ENCODE peak calls at places on chromosomes 4 and X, in seven cellular contexts. N, S, W, L, Z, G and D are unnamed samples.

GRCh38 chr4:11397146-11397545 is 31.5 kb downstream of the HS3ST1 start:
- DNase-seq in L (no peak), N (no peak), Z (no peak), S (no peak), W (no peak), G (no peak), D (no peak)

GRCh38 chrX:35561985-35562384 is 236.2 kb upstream of the MAGEB16 start:
- DNase-seq in W (no peak), S (no peak), N (no peak), G (no peak), L (no peak), Z (no peak), D (no peak)

GRCh38 chrX:9611436-9612145 is 146.7 kb downstream of the TBL1X start:
- DNase-seq in G (no peak), N (peak; percentile 12), S (no peak), Z (no peak), L (peak; percentile 50), W (no peak), D (no peak)

GRCh38 chr4:6939761-6940743 is 30.4 kb downstream of the TBC1D14 start:
- DNase-seq in G (no peak), S (no peak), L (no peak), N (no peak), Z (no peak), W (peak; percentile 61), D (no peak)

GRCh38 chr4:53147711-53148110 is 218.2 kb downstream of the SCFD2 start:
- DNase-seq in N (no peak), S (no peak), G (peak; percentile 41), W (no peak), L (no peak), Z (no peak), D (no peak)

GRCh38 chrX:46597774-46598173 is 24.2 kb downstream of the CHST7 start:
- DNase-seq in Z (no peak), N (no peak), W (no peak), G (no peak), S (no peak), L (no peak), D (no peak)

GRCh38 chrX:95057341-95057740 is 1383.3 kb downstream of the FAM133A start:
- DNase-seq in W (no peak), N (peak; percentile 49), L (no peak), Z (peak; percentile 9), G (no peak), S (no peak), D (no peak)

GRCh38 chr4:3399277-3400194 is 42.2 kb upstream of the HGFAC start:
- DNase-seq in G (peak; percentile 50), W (no peak), S (peak; percentile 54), N (peak; percentile 33), L (no peak), Z (peak; percentile 47), D (no peak)

GRCh38 chrX:109036624-109037023 is 300.3 kb upstream of the IRS4 start:
- DNase-seq in L (no peak), W (no peak), N (no peak), Z (no peak), G (no peak), S (no peak), D (no peak)

GRCh38 chr4:23269583-23269982 is 576.8 kb downstream of the GBA3 start:
- DNase-seq in S (no peak), N (no peak), Z (no peak), L (no peak), G (peak; percentile 77), W (no peak), D (no peak)

GRCh38 chr4:147509386-147509785 is 28.5 kb downstream of the EDNRA start:
- DNase-seq in N (no peak), Z (peak; percentile 63), L (no peak), G (no peak), W (peak; percentile 59), S (no peak), D (no peak)

GRCh38 chr4:80362578-80363181 is 27.1 kb downstream of the CFAP299 start:
- DNase-seq in N (peak; percentile 6), W (peak; percentile 89), Z (peak; percentile 64), L (no peak), G (peak; percentile 58), S (no peak), D (no peak)

GRCh38 chrX:39757971-39758370 is 339.8 kb downstream of the BCOR start:
- DNase-seq in N (peak; percentile 92), G (no peak), Z (peak; percentile 33), W (no peak), L (no peak), S (no peak), D (no peak)

GRCh38 chrX:25131055-25131454 is 115.3 kb upstream of the ARX start:
- DNase-seq in Z (peak; percentile 0), L (no peak), N (no peak), W (no peak), G (no peak), S (no peak), D (no peak)

GRCh38 chr4:60562353-60562752 is 637.8 kb upstream of the ADGRL3 start:
- DNase-seq in N (no peak), G (no peak), Z (no peak), S (no peak), W (no peak), L (no peak), D (no peak)

GRCh38 chr4:25896782-25897539 is 17.1 kb upstream of the SMIM20 start:
- DNase-seq in L (no peak), Z (no peak), N (no peak), S (no peak), W (no peak), G (no peak), D (no peak)

GRCh38 chrX:5936438-5936837 is 292.2 kb downstream of the NLGN4X start:
- DNase-seq in Z (no peak), L (no peak), W (no peak), S (peak; percentile 14), G (no peak), N (peak; percentile 56), D (no peak)

GRCh38 chr4:8728536-8729407 is 136.2 kb downstream of the CPZ start:
- DNase-seq in W (peak; percentile 30), G (no peak), S (no peak), L (no peak), N (no peak), Z (no peak), D (peak; percentile 72)

GRCh38 chr4:113958766-113959540 is 20.5 kb downstream of the ARSJ start:
- DNase-seq in G (peak; percentile 97), Z (peak; percentile 96), L (peak; percentile 97), S (no peak), W (no peak), N (peak; percentile 95), D (no peak)

GRCh38 chr4:122666527-122667245 is 45.8 kb upstream of the IL21 start:
- DNase-seq in W (no peak), N (peak; percentile 96), L (peak; percentile 88), Z (peak; percentile 94), S (no peak), G (peak; percentile 97), D (no peak)

GRCh38 chr4:110854021-110854678 is 231.3 kb upstream of the PITX2 start:
- DNase-seq in N (peak; percentile 91), Z (peak; percentile 47), S (no peak), G (peak; percentile 89), W (no peak), L (peak; percentile 64), D (no peak)

GRCh38 chr4:140312101-140312500 is 61.3 kb upstream of the SCOC start:
- DNase-seq in Z (no peak), G (no peak), S (no peak), W (no peak), L (no peak), N (no peak), D (no peak)

GRCh38 chrX:13899607-13900006 is 82.7 kb upstream of the GPM6B start:
- DNase-seq in W (no peak), G (peak; percentile 92), S (no peak), L (peak; percentile 33), N (peak; percentile 86), Z (peak; percentile 72), D (no peak)

GRCh38 chr4:171954650-171955049 is 141.4 kb downstream of the GALNTL6 start:
- DNase-seq in S (no peak), N (no peak), G (no peak), W (no peak), Z (peak; percentile 33), L (no peak), D (no peak)

GRCh38 chr4:26124753-26125236 is 196.0 kb upstream of the RBPJ start:
- DNase-seq in N (no peak), L (peak; percentile 43), W (no peak), S (no peak), Z (no peak), G (peak; percentile 73), D (no peak)

GRCh38 chr4:145888393-145888792 is 50.2 kb downstream of the ZNF827 start:
- DNase-seq in Z (no peak), G (no peak), N (no peak), W (peak; percentile 76), L (no peak), S (no peak), D (no peak)
- TF ChIP-seq CTCF in Z (peak; percentile 24), G (peak; percentile 20), N (no peak), W (peak; percentile 71), L (peak; percentile 7), S (no peak), D (no peak)

GRCh38 chr4:83093060-83093640 is 21.4 kb downstream of the PLAC8 start:
- DNase-seq in L (no peak), Z (no peak), G (no peak), W (peak; percentile 81), S (no peak), N (no peak), D (no peak)
- TF ChIP-seq CTCF in L (no peak), Z (no peak), G (no peak), W (peak; percentile 56), S (no peak), N (no peak), D (no peak)

DNA sequence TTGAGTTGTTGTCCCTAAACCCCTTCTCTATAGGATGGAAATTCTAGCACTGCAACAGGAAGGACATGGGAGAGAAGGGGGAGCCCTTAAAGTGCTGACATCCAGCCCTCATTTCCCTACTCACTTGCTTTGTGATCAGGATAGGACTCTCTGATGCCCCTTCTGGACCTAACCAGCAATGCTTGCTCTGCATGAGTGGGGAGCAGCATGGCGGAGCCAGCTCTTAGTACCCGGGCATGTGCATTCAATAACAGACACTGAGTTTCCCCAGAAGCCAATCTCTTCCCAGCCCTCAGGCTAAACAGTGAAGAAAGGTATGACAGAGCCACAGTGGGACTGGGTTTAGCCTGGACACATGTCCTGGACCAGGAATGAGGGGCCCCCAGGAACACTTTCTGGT is 14.0 kb downstream of the SOD3 start:
- DNase-seq in L (no peak), S (no peak), G (no peak), Z (peak; percentile 17), W (peak; percentile 75), N (no peak), D (no peak)
- TF ChIP-seq CTCF in L (peak; percentile 35), S (no peak), G (peak; percentile 12), Z (peak; percentile 39), W (peak; percentile 70), N (no peak), D (peak; percentile 32)

GRCh38 chrX:131621650-131622049 is 77.8 kb downstream of the OR13H1 start:
- DNase-seq in G (peak; percentile 7), Z (no peak), W (no peak), N (peak; percentile 55), L (no peak), S (no peak), D (no peak)

DNA sequence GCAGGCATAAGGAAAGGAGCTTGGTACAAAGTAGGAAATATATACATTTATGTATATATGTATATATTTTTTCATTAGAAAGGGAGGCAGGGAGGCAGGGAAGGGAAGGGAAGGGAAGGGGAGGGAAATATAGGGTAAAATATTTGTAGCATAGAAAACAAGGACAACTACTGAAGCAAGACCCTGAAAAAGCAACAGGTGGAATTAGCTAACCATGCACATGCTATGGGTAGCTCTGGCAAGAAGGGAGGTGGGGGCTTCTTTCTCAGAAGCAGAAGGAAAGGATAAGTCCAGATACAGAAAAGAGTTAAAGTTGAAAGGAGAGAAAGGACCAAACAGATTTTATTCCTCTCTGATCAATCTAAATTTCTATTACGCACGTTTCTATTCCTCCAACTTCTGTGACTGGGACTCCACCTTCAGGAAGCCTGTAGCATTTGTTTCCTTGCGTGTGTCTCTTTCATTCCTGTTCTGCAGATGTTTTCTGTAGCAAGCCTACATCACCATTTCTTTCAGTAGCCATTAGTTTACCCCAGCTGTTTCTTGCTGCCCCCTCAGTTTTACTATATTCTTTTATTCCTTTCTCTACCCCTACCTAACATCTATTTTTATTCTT is 82.9 kb downstream of the OR13H1 start:
- DNase-seq in N (no peak), L (no peak), Z (peak; percentile 0), G (peak; percentile 66), W (peak; percentile 38), S (no peak), D (no peak)
- TF ChIP-seq CTCF in N (no peak), L (no peak), Z (no peak), G (peak; percentile 55), W (peak; percentile 79), S (no peak), D (peak; percentile 86)